ENCODE peak calls at places on chromosomes 7 and 10, in ten cellular contexts. C, B, N, H, P, K, V, G, I and S are unnamed samples.

GRCh38 chr7:26990268-26990667 is 105.5 kb downstream of the HOXA1 start:
- DNase-seq in C (no peak), B (peak), N (no peak), H (no peak), P (no peak), K (no peak), V (peak), G (no peak), I (no peak), S (no peak)

GRCh38 chr7:33757563-33758165 is 147.7 kb upstream of the BMPER start:
- DNase-seq in C (no peak), B (no peak), N (no peak), H (peak), P (no peak), K (peak), V (peak), G (no peak), I (peak), S (peak)

GRCh38 chr7:593324-594115 is 73.9 kb upstream of the PDGFA start:
- DNase-seq in C (no peak), B (no peak), N (no peak), H (no peak), P (no peak), K (peak), V (no peak), G (no peak), I (no peak), S (no peak)

GRCh38 chr7:84181628-84182027 is 13.0 kb downstream of the SEMA3A start:
- DNase-seq in C (no peak), B (no peak), N (no peak), H (no peak), P (no peak), K (no peak), V (peak), G (no peak), I (no peak), S (no peak)

GRCh38 chr7:134941947-134942346 is 44.4 kb upstream of the AGBL3 start:
- DNase-seq in C (no peak), B (no peak), N (no peak), H (peak), P (no peak), K (no peak), V (no peak), G (no peak), I (peak), S (no peak)

GRCh38 chr7:51467384-51468017 is 150.9 kb upstream of the COBL start:
- DNase-seq in C (no peak), B (no peak), N (no peak), H (no peak), P (no peak), K (no peak), V (no peak), G (no peak), I (no peak), S (no peak)

GRCh38 chr7:40015790-40016296 is 65.8 kb downstream of the CDK13 start:
- DNase-seq in C (no peak), B (peak), N (no peak), H (no peak), P (no peak), K (peak), V (peak), G (peak), I (no peak), S (no peak)

GRCh38 chr10:17335065-17335464 is 107.0 kb downstream of the VIM start:
- DNase-seq in C (no peak), B (no peak), N (no peak), H (no peak), P (no peak), K (no peak), V (peak), G (no peak), I (no peak), S (no peak)

GRCh38 chr7:282621-283020 is 7.3 kb upstream of the FOXL3 start:
- DNase-seq in C (no peak), B (no peak), N (no peak), H (no peak), P (no peak), K (no peak), V (no peak), G (no peak), I (no peak), S (no peak)

GRCh38 chr7:132430863-132431822 is 145.1 kb downstream of the PLXNA4 start:
- DNase-seq in C (peak), B (peak), N (peak), H (no peak), P (no peak), K (no peak), V (peak), G (no peak), I (no peak), S (no peak)

GRCh38 chr10:72425133-72425532 is 70.4 kb upstream of the DNAJB12 start:
- DNase-seq in C (no peak), B (no peak), N (no peak), H (no peak), P (no peak), K (no peak), V (peak), G (no peak), I (no peak), S (no peak)

GRCh38 chr7:116687801-116688201 is 15.8 kb downstream of the MET start:
- DNase-seq in C (no peak), B (peak), N (no peak), H (no peak), P (no peak), K (no peak), V (peak), G (no peak), I (peak), S (no peak)

GRCh38 chr7:41879113-41879385 is 176.2 kb upstream of the INHBA start:
- DNase-seq in C (no peak), B (no peak), N (no peak), H (no peak), P (no peak), K (no peak), V (peak), G (no peak), I (no peak), S (no peak)

GRCh38 chr10:17453377-17454091 is 861 bp downstream of the ST8SIA6 start:
- DNase-seq in C (peak), B (no peak), N (no peak), H (peak), P (peak), K (peak), V (peak), G (peak), I (peak), S (peak)

GRCh38 chr10:98295907-98296306 is 27.9 kb upstream of the LOXL4 start:
- DNase-seq in C (no peak), B (no peak), N (no peak), H (no peak), P (no peak), K (no peak), V (peak), G (no peak), I (peak), S (no peak)

GRCh38 chr10:124705817-124706461 is 38.2 kb downstream of the FAM53B start:
- DNase-seq in C (no peak), B (no peak), N (no peak), H (no peak), P (no peak), K (no peak), V (no peak), G (no peak), I (no peak), S (no peak)
- TF ChIP-seq CTCF in C (peak), B (no peak), N (no peak), H (no peak), P (no peak), K (no peak), V (peak), G (no peak), I (no peak), S (no peak)

DNA sequence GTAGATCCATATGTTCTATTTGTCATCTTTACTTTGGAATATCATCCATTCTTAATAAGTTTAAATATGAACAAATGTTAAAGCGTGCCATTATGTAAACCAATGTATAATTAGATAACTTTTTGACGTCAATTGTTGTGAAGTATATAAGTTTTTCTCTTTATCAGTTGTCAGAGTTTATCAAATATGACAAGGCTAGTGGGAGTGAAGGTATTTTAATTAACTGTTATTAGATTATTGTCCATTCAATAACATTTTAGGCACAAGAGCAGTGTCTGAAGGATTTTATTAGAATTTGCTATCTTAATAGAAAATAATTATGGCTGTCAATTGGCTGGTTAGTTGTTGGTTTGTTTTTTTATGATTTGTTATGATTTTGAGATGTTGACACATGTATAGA is 280.6 kb downstream of the CDK14 start:
- DNase-seq in C (no peak), B (no peak), N (no peak), H (no peak), P (no peak), K (no peak), V (no peak), G (no peak), I (no peak), S (no peak)
- TF ChIP-seq CTCF in C (no peak), B (no peak), N (no peak), H (no peak), P (no peak), K (no peak), V (no peak), G (no peak), I (no peak), S (no peak)

GRCh38 chr7:81457858-81458522 is 311.9 kb downstream of the HGF start:
- DNase-seq in C (no peak), B (no peak), N (no peak), H (no peak), P (no peak), K (no peak), V (peak), G (no peak), I (peak), S (no peak)
- TF ChIP-seq CTCF in C (peak), B (peak), N (no peak), H (peak), P (no peak), K (no peak), V (no peak), G (no peak), I (no peak), S (peak)

DNA sequence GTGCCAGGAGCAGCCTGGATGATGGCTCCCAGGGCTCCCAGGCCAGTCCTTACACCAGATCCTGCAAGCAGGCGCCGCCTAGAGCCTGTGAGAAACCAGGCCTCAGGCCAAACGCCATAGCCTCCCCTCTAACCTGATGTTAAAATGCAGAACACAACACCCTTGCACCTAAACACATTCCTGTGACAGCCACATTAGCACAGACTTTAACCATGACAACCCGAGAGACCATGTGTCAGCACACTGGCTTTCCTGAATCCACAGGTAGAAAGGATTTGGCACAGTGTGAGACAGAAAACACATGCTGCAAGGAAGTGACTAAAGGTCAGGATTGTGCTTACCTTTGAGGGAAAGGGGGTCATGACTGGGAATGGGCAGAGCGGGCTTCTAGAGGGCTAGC is 59.9 kb downstream of the SGMS1 start:
- DNase-seq in C (no peak), B (no peak), N (no peak), H (no peak), P (no peak), K (no peak), V (no peak), G (no peak), I (peak), S (no peak)
- TF ChIP-seq CTCF in C (no peak), B (no peak), N (no peak), H (no peak), P (no peak), K (no peak), V (no peak), G (no peak), I (no peak), S (no peak)

GRCh38 chr7:141355057-141355456 is 196.2 kb upstream of the AGK start:
- DNase-seq in C (no peak), B (no peak), N (no peak), H (no peak), P (no peak), K (no peak), V (peak), G (no peak), I (no peak), S (no peak)
- TF ChIP-seq CTCF in C (no peak), B (no peak), N (no peak), H (no peak), P (no peak), K (no peak), V (no peak), G (no peak), I (no peak), S (no peak)